ENCODE peak calls at places on chromosome 6, in five cellular contexts. T is endothelial cell of umbilical vein, L is iPS DF 6.9, A is OCI-LY7, M is upper lobe of left lung. P is an unnamed sample.

GRCh38 chr6:147468634-147469033 is 39.9 kb upstream of the SAMD5 start:
- DNase-seq in T (no peak), L (no peak), A (no peak), M (no peak), P (no peak)

GRCh38 chr6:167129159-167129558 is 6.3 kb downstream of the CCR6 start:
- DNase-seq in T (no peak), L (no peak), A (no peak), M (no peak), P (no peak)

GRCh38 chr6:129276986-129277385 is 394.0 kb downstream of the LAMA2 start:
- DNase-seq in T (peak; percentile 7), L (no peak), A (no peak), M (no peak), P (no peak)

GRCh38 chr6:163186527-163186926 is 228.0 kb upstream of the QKI start:
- DNase-seq in T (no peak), L (no peak), A (no peak), M (no peak), P (no peak)

GRCh38 chr6:12163149-12163548 is 127.0 kb upstream of the EDN1 start:
- DNase-seq in T (no peak), L (no peak), A (no peak), M (no peak), P (peak; percentile 63)

GRCh38 chr6:127468936-127469335 is 9.7 kb upstream of the KIAA0408 start:
- DNase-seq in T (no peak), L (no peak), A (no peak), M (no peak), P (no peak)

GRCh38 chr6:31643818-31644454 is 8.5 kb downstream of the BAG6 start:
- DNase-seq in T (no peak), L (no peak), A (no peak), M (no peak), P (no peak)

GRCh38 chr6:168956884-168957730 is 296.5 kb downstream of the THBS2 start:
- DNase-seq in T (peak; percentile 17), L (peak; percentile 31), A (peak; percentile 49), M (peak; percentile 37), P (peak; percentile 27)

GRCh38 chr6:63452117-63452516 is 120.2 kb upstream of the LOC128125822 start:
- DNase-seq in T (no peak), L (no peak), A (no peak), M (no peak), P (no peak)

GRCh38 chr6:104969108-104969507 is 12.2 kb downstream of the LIN28B start:
- DNase-seq in T (no peak), L (no peak), A (no peak), M (no peak), P (no peak)

GRCh38 chr6:166726193-166726592 is 99.1 kb upstream of the RPS6KA2 start:
- DNase-seq in T (no peak), L (no peak), A (no peak), M (no peak), P (no peak)

GRCh38 chr6:155936127-155936526 is 480.5 kb upstream of the NOX3 start:
- DNase-seq in T (no peak), L (no peak), A (no peak), M (no peak), P (no peak)

GRCh38 chr6:135658916-135659315 is 161.4 kb upstream of the AHI1 start:
- DNase-seq in T (no peak), L (no peak), A (no peak), M (no peak), P (no peak)

GRCh38 chr6:122008105-122009100 is 391.0 kb upstream of the HSF2 start:
- DNase-seq in T (no peak), L (no peak), A (no peak), M (no peak), P (no peak)

GRCh38 chr6:43833223-43833995 is 63.4 kb downstream of the VEGFA start:
- DNase-seq in T (no peak), L (no peak), A (no peak), M (no peak), P (no peak)

GRCh38 chr6:79257381-79258205 is 23.1 kb upstream of the HMGN3 start:
- DNase-seq in T (peak; percentile 68), L (no peak), A (no peak), M (no peak), P (no peak)

GRCh38 chr6:40845588-40845987 is 193.4 kb downstream of the UNC5CL start:
- DNase-seq in T (peak; percentile 45), L (peak; percentile 64), A (peak; percentile 36), M (no peak), P (no peak)

GRCh38 chr6:52577022-52577777 is at the start of gene TRAM2:
- DNase-seq in T (peak; percentile 75), L (no peak), A (peak; percentile 90), M (peak; percentile 98), P (peak; percentile 79)
- H3K4me1 ChIP-seq in T (peaks cover 38% of the 10 kb centered on the region), L (peaks cover 4% of the 10 kb centered on the region), A (peaks cover 42% of the 10 kb centered on the region), M (peaks cover 46% of the 10 kb centered on the region), P (peaks cover 45% of the 10 kb centered on the region)

GRCh38 chr6:89351632-89352328 is 742 bp downstream of the UBE2J1 start:
- DNase-seq in T (peak; percentile 47), L (no peak), A (no peak), M (no peak), P (no peak)

GRCh38 chr6:89350281-89351037 is 2.1 kb downstream of the UBE2J1 start:
- DNase-seq in T (peak; percentile 92), L (no peak), A (peak; percentile 76), M (no peak), P (no peak)

GRCh38 chr6:89346433-89346832 is 6.1 kb downstream of the UBE2J1 start:
- DNase-seq in T (no peak), L (no peak), A (no peak), M (no peak), P (no peak)

GRCh38 chr6:89348372-89348771 is 4.2 kb downstream of the UBE2J1 start:
- DNase-seq in T (no peak), L (no peak), A (no peak), M (no peak), P (no peak)

GRCh38 chr6:89347825-89348224 is 4.7 kb downstream of the UBE2J1 start:
- DNase-seq in T (peak; percentile 37), L (no peak), A (no peak), M (no peak), P (no peak)
- H3K4me1 ChIP-seq in T (peaks cover 40% of the 10 kb centered on the region), L (no peaks in the 10 kb centered on the region), A (peaks cover 64% of the 10 kb centered on the region), M (peaks cover 41% of the 10 kb centered on the region), P (peaks cover 40% of the 10 kb centered on the region)

DNA sequence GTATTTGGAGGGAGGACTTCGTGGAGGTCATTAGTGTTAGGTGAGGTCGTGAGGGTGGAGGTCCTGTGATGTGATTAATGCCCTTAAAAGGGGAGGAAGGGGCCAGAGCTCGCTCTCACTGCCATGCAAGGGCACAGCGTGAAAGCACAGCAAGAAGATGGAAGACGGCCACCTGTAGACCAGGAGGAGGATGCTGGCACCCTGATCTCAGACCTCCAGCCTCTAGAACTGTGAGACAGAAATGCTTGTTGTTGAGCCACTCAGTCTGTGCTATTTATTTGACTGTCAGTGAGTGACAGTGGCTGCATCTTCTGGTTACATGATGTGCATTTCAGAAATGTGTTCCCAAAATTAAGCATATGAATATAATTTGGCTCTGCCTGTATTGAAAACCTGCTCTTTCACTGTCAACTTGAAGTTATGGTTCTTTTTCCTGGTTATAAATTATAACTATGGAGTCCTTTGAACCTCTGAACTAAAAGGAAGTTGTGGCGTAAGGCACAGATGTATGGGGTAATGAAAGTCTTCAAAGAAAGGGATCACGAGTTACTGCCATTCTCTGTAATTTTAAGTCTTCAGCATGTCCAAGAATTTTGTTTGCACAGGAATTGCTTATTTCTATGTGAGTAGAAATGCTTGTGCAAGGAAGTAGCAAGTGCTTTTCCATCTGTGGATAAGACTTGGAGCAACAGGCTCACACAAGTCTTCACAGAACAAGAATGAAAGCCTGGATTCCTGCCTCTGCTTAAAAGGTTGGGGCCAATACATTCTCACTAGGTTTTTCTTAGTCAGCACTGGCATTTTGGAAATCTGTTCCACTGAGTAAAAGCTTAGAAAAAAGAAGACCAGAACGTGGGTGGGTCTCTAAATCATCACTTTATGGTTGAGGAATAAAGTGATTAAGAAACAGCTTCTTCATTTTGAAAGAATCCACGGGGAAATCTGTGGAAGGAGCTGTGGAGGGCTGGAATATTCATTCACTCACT is 10.3 kb downstream of the PPP1R14C start:
- DNase-seq in T (no peak), L (no peak), A (no peak), M (no peak), P (no peak)
- H3K4me1 ChIP-seq in T (no peaks in the 10 kb centered on the region), L (peaks cover 4% of the 10 kb centered on the region), A (peaks cover 10% of the 10 kb centered on the region), M (peaks cover 12% of the 10 kb centered on the region), P (peaks cover 10% of the 10 kb centered on the region)

GRCh38 chr6:156963712-156964700 is 186.8 kb downstream of the ARID1B start:
- DNase-seq in T (no peak), L (no peak), A (peak; percentile 34), M (no peak), P (no peak)

GRCh38 chr6:156970595-156971112 is 193.5 kb downstream of the ARID1B start:
- DNase-seq in T (no peak), L (no peak), A (no peak), M (no peak), P (no peak)

GRCh38 chr6:156969233-156969632 is 192.1 kb downstream of the ARID1B start:
- DNase-seq in T (no peak), L (no peak), A (no peak), M (no peak), P (no peak)

GRCh38 chr6:156971153-156971882 is 194.1 kb downstream of the ARID1B start:
- DNase-seq in T (no peak), L (no peak), A (no peak), M (no peak), P (no peak)

DNA sequence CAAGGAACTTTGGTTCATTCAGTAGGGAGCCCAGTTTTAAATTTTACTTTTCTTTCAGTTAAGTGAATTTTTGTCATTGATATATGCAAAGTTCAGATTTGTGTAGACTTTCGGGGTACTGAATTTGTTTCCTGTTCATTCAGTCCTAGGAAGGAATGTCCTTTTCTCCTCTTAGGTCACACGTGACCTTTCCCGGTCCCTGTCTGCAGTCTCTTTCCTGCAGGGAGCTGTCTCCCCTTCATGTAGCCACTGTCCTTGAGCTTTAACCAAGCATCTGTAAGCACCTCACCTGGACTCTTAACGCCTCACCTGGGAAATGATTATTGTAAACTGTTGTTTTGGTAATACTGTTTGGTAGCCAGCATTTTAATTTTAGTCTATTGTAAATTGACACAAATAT is 190.7 kb downstream of the ARID1B start:
- DNase-seq in T (no peak), L (no peak), A (no peak), M (no peak), P (no peak)
- H3K4me1 ChIP-seq in T (no peaks in the 10 kb centered on the region), L (peaks cover 5% of the 10 kb centered on the region), A (peaks cover 37% of the 10 kb centered on the region), M (peaks cover 19% of the 10 kb centered on the region), P (peaks cover 32% of the 10 kb centered on the region)

DNA sequence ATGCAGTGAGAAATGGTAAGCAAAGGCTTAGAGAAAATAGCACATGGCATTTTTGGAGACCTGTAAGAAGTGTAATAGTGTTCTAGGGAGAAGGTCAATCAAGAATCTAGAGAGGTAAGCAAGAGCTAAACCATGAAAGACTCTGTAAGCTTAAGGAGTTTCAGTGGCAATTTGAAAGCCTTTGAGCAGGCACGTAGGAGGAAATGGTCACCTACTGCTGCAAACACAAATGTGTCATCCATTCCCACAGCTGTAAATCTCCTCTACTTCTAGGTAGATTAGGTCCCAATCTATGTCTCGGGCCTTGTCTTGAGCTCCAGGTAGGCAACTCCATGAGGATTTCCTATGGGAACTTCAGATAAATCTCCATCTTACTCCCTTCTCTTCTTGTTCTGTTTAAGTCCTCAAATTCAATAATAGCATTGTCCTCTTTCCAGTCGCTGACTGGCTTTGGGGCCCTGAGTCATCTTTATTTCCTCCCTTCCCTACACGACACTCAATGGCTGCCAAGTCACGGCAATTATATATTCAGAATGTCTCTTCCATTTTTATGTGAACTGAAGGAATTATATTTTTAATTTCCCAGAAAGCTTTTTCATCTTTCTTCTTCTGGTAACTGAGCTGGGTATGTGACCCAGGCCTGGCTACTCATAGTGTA is 24.2 kb upstream of the PAQR8 start:
- DNase-seq in T (no peak), L (no peak), A (no peak), M (no peak), P (no peak)
- H3K4me1 ChIP-seq in T (no peaks in the 10 kb centered on the region), L (no peaks in the 10 kb centered on the region), A (peaks cover 20% of the 10 kb centered on the region), M (peaks cover 8% of the 10 kb centered on the region), P (peaks cover 62% of the 10 kb centered on the region)

P was measured in CD8-positive, alpha-beta memory T cell.